ENCODE peak calls at places on chromosomes 2 and 18, in five cellular contexts. Z, F, Q, H and T are unnamed samples.

GRCh38 chr2:50943781-50944180 is 88.2 kb downstream of the NRXN1 start:
- DNase-seq in Z (no peak), F (no peak), Q (no peak), H (no peak), T (no peak)

GRCh38 chr18:33578371-33579146 is 540 bp downstream of the ASXL3 start:
- DNase-seq in Z (no peak), F (no peak), Q (peak; percentile 10), H (peak; percentile 30), T (no peak)

GRCh38 chr18:42281124-42281523 is 326.1 kb downstream of the PIK3C3 start:
- DNase-seq in Z (no peak), F (no peak), Q (no peak), H (no peak), T (no peak)

GRCh38 chr2:127001751-127002150 is 103.1 kb downstream of the TEX51 start:
- DNase-seq in Z (no peak), F (no peak), Q (no peak), H (no peak), T (no peak)

GRCh38 chr18:62716679-62717058 is 1.3 kb downstream of the PHLPP1 start:
- DNase-seq in Z (no peak), F (peak; percentile 48), Q (peak; percentile 43), H (peak; percentile 64), T (peak; percentile 46)

GRCh38 chr2:215423234-215423633 is 12.6 kb downstream of the FN1 start:
- DNase-seq in Z (no peak), F (peak; percentile 53), Q (peak; percentile 28), H (no peak), T (peak; percentile 80)

GRCh38 chr2:219661197-219661954 is 33.9 kb downstream of the SLC4A3 start:
- DNase-seq in Z (no peak), F (no peak), Q (no peak), H (no peak), T (no peak)

GRCh38 chr2:239310401-239311061 is 90.3 kb downstream of the HDAC4 start:
- DNase-seq in Z (no peak), F (no peak), Q (no peak), H (no peak), T (no peak)

GRCh38 chr2:85828725-85829124 is 60.1 kb downstream of the ST3GAL5 start:
- DNase-seq in Z (no peak), F (no peak), Q (no peak), H (no peak), T (no peak)

GRCh38 chr2:44169155-44169898 is 652 bp downstream of the PPM1B start:
- DNase-seq in Z (no peak), F (peak; percentile 57), Q (peak; percentile 20), H (peak; percentile 75), T (peak; percentile 68)

GRCh38 chr2:138711812-138712211 is 68.4 kb downstream of the NXPH2 start:
- DNase-seq in Z (no peak), F (no peak), Q (no peak), H (no peak), T (no peak)

GRCh38 chr18:4524096-4524495 is 69.0 kb upstream of the DLGAP1 start:
- DNase-seq in Z (no peak), F (no peak), Q (no peak), H (no peak), T (no peak)

GRCh38 chr2:82992948-82993347 is 1466.1 kb downstream of the SUCLG1 start:
- DNase-seq in Z (no peak), F (peak; percentile 70), Q (no peak), H (no peak), T (no peak)

GRCh38 chr2:16005819-16006536 is 65.6 kb downstream of the MYCN start:
- DNase-seq in Z (no peak), F (peak; percentile 75), Q (no peak), H (no peak), T (no peak)